ENCODE peak calls at places on chromosomes 2 and 18, in ten cellular contexts. R, J, T, G, D, P, U, I, V and S are unnamed samples.

GRCh38 chr18:4672152-4672551 is 217.0 kb upstream of the DLGAP1 start:
- DNase-seq in G (no peak), U (no peak), T (no peak), J (no peak), V (no peak), I (no peak), R (no peak), D (no peak), P (no peak), S (no peak)

GRCh38 chr2:240510513-240511210 is 47.1 kb downstream of the ANKMY1 start:
- DNase-seq in P (peak), T (no peak), I (no peak), D (no peak), V (no peak), J (no peak), R (no peak), G (no peak), U (no peak), S (no peak)

GRCh38 chr18:686339-687111 is 25.9 kb downstream of the ENOSF1 start:
- DNase-seq in I (no peak), G (no peak), P (no peak), T (no peak), V (no peak), D (no peak), U (no peak), J (no peak), R (no peak), S (no peak)

GRCh38 chr2:30417253-30417652 is 29.8 kb upstream of the LCLAT1 start:
- DNase-seq in U (peak), V (no peak), P (no peak), D (no peak), J (no peak), T (no peak), G (no peak), R (no peak), I (no peak), S (no peak)

GRCh38 chr2:160322320-160322719 is 122.2 kb upstream of the ITGB6 start:
- DNase-seq in T (no peak), J (no peak), G (no peak), P (no peak), D (no peak), I (no peak), U (no peak), V (peak), R (no peak), S (no peak)

GRCh38 chr2:32773409-32773808 is 145.6 kb downstream of the TTC27 start:
- DNase-seq in U (no peak), I (no peak), V (no peak), J (no peak), D (no peak), G (no peak), T (no peak), P (no peak), R (no peak), S (no peak)

GRCh38 chr18:67385455-67385854 is 131.1 kb downstream of the DSEL start:
- DNase-seq in T (no peak), U (no peak), V (no peak), D (no peak), R (no peak), P (no peak), J (no peak), G (no peak), I (peak), S (no peak)

GRCh38 chr18:49959176-49959575 is 145.8 kb upstream of the ACAA2 start:
- DNase-seq in P (no peak), J (no peak), G (no peak), R (no peak), D (no peak), V (peak), I (no peak), U (no peak), T (no peak), S (no peak)

GRCh38 chr2:120681181-120681580 is 54.5 kb upstream of the GLI2 start:
- DNase-seq in T (no peak), J (no peak), D (no peak), V (no peak), I (no peak), R (no peak), U (no peak), G (no peak), P (no peak), S (no peak)

GRCh38 chr2:24382363-24383021 is 22.2 kb upstream of the ITSN2 start:
- DNase-seq in I (peak), P (peak), U (peak), T (peak), D (no peak), J (peak), R (peak), G (no peak), V (peak), S (peak)